ENCODE peak calls at places on chromosomes 2 and 18, in eight cellular contexts. V, M, Q, I, W, L, U and N are unnamed samples.

GRCh38 chr2:122754561-122754960 is 999.1 kb downstream of the TSN start:
- DNase-seq in V (no peak), M (no peak), Q (no peak), I (no peak), W (no peak), L (no peak), U (no peak), N (no peak)

GRCh38 chr2:50863856-50864255 is 168.1 kb downstream of the NRXN1 start:
- DNase-seq in V (no peak), M (no peak), Q (no peak), I (no peak), W (no peak), L (no peak), U (no peak), N (no peak)

GRCh38 chr2:201203916-201204654 is 21.1 kb downstream of the CASP10 start:
- DNase-seq in V (no peak), M (no peak), Q (peak), I (no peak), W (no peak), L (no peak), U (peak), N (no peak)

GRCh38 chr2:129112181-129112580 is 793.5 kb upstream of the HS6ST1 start:
- DNase-seq in V (no peak), M (no peak), Q (no peak), I (no peak), W (no peak), L (no peak), U (no peak), N (no peak)

GRCh38 chr2:16774980-16775963 is 109.6 kb upstream of the CYRIA start:
- DNase-seq in V (no peak), M (no peak), Q (peak), I (peak), W (peak), L (no peak), U (no peak), N (no peak)

GRCh38 chr2:239946570-239947311 is 78.4 kb downstream of the NDUFA10 start:
- DNase-seq in V (peak), M (peak), Q (no peak), I (no peak), W (peak), L (no peak), U (no peak), N (no peak)

GRCh38 chr18:37393945-37394609 is 171.5 kb downstream of the CELF4 start:
- DNase-seq in V (peak), M (peak), Q (peak), I (peak), W (peak), L (no peak), U (peak), N (peak)

GRCh38 chr18:35376393-35376741 is 770 bp downstream of the ZNF396 start:
- DNase-seq in V (peak), M (peak), Q (no peak), I (peak), W (peak), L (peak), U (no peak), N (peak)

GRCh38 chr18:24763765-24764548 is 303.5 kb downstream of the HRH4 start:
- DNase-seq in V (peak), M (no peak), Q (peak), I (no peak), W (no peak), L (no peak), U (peak), N (no peak)

GRCh38 chr2:239827511-239827865 is 197.7 kb downstream of the NDUFA10 start:
- DNase-seq in V (peak), M (no peak), Q (no peak), I (no peak), W (peak), L (no peak), U (no peak), N (no peak)

GRCh38 chr2:206011018-206011614 is 74.9 kb downstream of the INO80D start:
- DNase-seq in V (no peak), M (no peak), Q (no peak), I (no peak), W (no peak), L (no peak), U (no peak), N (no peak)

GRCh38 chr2:215728504-215729065 is 284.8 kb downstream of the MREG start:
- DNase-seq in V (no peak), M (no peak), Q (peak), I (no peak), W (no peak), L (no peak), U (peak), N (peak)

GRCh38 chr2:25982273-25982967 is at the start of gene KIF3C:
- DNase-seq in V (peak), M (peak), Q (peak), I (peak), W (peak), L (peak), U (peak), N (peak)

GRCh38 chr18:6021341-6022088 is 126.2 kb upstream of the TMEM200C start:
- DNase-seq in V (no peak), M (no peak), Q (no peak), I (no peak), W (no peak), L (no peak), U (no peak), N (no peak)

GRCh38 chr2:63632382-63632781 is 43.6 kb downstream of the MDH1 start:
- DNase-seq in V (no peak), M (no peak), Q (no peak), I (no peak), W (no peak), L (no peak), U (no peak), N (no peak)

GRCh38 chr18:28176933-28177827 is at the start of gene CDH2:
- DNase-seq in V (peak), M (peak), Q (peak), I (peak), W (peak), L (no peak), U (peak), N (no peak)

GRCh38 chr2:181683518-181684453 is 3.5 kb upstream of the NEUROD1 start:
- DNase-seq in V (no peak), M (peak), Q (peak), I (peak), W (peak), L (no peak), U (peak), N (no peak)

GRCh38 chr2:15238028-15238427 is 323.1 kb downstream of the NBAS start:
- DNase-seq in V (no peak), M (no peak), Q (no peak), I (no peak), W (no peak), L (no peak), U (no peak), N (no peak)

GRCh38 chr18:75168654-75169053 is 40.3 kb downstream of the PTGR3 start:
- DNase-seq in V (no peak), M (no peak), Q (no peak), I (no peak), W (no peak), L (no peak), U (peak), N (no peak)

GRCh38 chr2:4937550-4937949 is 754.6 kb upstream of the SOX11 start:
- DNase-seq in V (no peak), M (no peak), Q (no peak), I (no peak), W (peak), L (no peak), U (no peak), N (no peak)

GRCh38 chr18:51076503-51076902 is 46.5 kb downstream of the SMAD4 start:
- DNase-seq in V (no peak), M (no peak), Q (peak), I (no peak), W (no peak), L (no peak), U (peak), N (no peak)

GRCh38 chr2:40535891-40536290 is 84.0 kb upstream of the SLC8A1 start:
- DNase-seq in V (no peak), M (no peak), Q (no peak), I (no peak), W (no peak), L (no peak), U (no peak), N (no peak)

GRCh38 chr18:3067213-3068118 is 54.5 kb upstream of the LPIN2 start:
- DNase-seq in V (peak), M (no peak), Q (no peak), I (no peak), W (no peak), L (no peak), U (no peak), N (peak)

GRCh38 chr2:191245046-191245868 is at the start of gene MYO1B:
- DNase-seq in V (peak), M (peak), Q (peak), I (peak), W (peak), L (peak), U (peak), N (peak)

GRCh38 chr2:223681125-223681524 is 79.0 kb upstream of the SCG2 start:
- DNase-seq in V (no peak), M (no peak), Q (no peak), I (no peak), W (no peak), L (no peak), U (no peak), N (no peak)
- H3K4me3 ChIP-seq in V (no peak), M (no peak), Q (no peak), I (no peak), W (no peak), L (no peak), U (no peak), N (no peak)

DNA sequence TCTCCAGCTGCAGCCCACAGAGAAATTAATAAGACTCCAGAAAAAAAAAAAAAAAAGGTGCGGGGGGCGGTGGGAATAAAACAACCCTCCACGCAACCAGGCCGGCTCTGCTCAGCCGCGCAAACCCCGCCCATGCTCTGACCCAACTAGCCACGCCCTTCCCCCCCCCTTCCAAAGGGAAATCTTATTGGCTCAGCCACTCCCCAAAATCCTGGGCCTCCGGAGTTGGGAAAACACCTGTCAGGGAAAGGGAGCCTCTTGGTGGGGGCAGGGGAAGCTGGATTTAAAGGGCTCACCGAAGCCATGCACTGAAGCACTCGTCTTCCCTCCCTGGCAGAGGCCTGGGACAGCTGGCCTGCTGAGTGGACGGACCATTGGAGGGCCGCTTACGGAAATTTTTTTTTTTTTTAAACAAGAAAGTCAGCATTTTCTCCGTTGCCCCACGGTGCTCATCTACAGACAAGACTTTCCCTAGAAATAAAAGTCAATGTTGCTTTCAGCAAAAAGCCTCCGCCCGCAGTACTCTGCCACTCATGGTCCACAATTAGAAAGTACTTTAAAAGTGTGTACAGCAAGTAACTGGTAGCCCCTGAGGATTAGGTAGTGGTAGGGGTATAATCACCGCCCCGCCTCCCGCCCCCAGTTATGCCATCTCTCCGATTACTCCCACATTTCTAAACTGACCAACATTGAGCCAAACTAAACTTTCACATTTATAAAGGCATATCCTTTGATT is 711 bp upstream of the ERBB4 start:
- DNase-seq in V (peak), M (peak), Q (no peak), I (peak), W (peak), L (no peak), U (peak), N (peak)
- H3K4me3 ChIP-seq in V (peak), M (peak), Q (peak), I (peak), W (peak), L (no peak), U (peak), N (peak)

DNA sequence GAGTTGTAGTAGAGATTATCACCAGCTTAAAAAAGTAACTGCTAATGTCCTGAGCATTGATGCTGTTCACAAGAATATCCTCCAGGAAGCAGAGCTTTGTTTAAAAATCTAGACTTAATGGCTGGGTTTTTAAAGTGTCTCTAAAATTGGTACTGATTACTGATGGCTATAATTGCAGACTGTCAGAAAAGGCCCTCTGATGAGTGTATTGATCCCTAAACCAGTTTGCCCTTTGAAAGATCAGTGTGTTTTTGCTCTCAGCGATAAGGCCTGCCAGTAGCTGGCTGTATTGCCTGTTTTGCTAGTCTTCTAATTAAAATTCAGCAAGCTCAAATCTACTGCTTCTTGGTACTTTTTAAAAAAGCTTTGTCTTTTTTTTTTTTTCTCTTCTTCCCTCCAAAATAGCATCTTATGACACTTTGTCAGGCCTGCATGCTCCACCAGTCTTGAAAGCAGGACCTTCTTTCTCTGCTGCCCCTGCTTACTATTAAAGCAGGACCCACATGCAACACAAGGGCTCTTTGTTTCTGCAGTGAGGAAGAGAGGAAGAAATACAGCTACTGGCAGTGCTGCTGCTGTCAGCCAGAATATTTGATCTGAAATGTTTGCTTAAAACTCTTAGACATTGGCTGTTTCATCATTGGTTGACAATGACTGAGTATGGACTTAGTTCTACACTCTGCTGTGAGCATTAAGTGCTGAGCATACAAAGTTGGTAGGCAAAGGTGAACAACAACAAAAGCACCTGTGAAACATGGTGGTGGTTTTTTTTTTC is 1.8 kb downstream of the SEC11C start:
- DNase-seq in V (no peak), M (no peak), Q (no peak), I (no peak), W (no peak), L (no peak), U (no peak), N (peak)
- H3K4me3 ChIP-seq in V (no peak), M (peak), Q (no peak), I (peak), W (no peak), L (no peak), U (no peak), N (peak)

DNA sequence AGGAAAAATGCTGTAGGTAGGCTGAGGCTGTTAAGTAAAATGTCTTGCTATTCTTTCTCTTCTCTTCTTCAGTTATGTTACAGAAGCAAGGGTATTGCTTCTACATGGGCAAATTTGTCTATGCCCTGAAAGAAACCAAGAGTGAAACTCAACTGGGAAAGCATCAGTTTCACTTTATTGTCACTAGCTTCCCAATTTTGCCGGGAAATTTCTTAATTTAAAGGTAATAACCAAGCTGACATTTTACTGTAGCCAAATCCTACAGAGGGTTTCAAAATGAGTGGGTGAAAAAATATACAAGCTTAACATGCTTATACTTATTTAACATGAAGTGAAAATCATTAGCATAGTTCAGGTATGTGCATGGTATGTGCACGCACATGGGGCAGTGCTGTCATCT is 3.2 kb downstream of the TANK start:
- DNase-seq in V (no peak), M (no peak), Q (no peak), I (no peak), W (no peak), L (no peak), U (no peak), N (peak)
- H3K4me3 ChIP-seq in V (no peak), M (no peak), Q (no peak), I (no peak), W (no peak), L (no peak), U (no peak), N (peak)

GRCh38 chr2:119678021-119678656 is 862 bp upstream of the TMEM177 start:
- DNase-seq in V (no peak), M (no peak), Q (no peak), I (no peak), W (peak), L (peak), U (no peak), N (no peak)
- H3K4me3 ChIP-seq in V (no peak), M (peak), Q (no peak), I (no peak), W (no peak), L (peak), U (no peak), N (no peak)

DNA sequence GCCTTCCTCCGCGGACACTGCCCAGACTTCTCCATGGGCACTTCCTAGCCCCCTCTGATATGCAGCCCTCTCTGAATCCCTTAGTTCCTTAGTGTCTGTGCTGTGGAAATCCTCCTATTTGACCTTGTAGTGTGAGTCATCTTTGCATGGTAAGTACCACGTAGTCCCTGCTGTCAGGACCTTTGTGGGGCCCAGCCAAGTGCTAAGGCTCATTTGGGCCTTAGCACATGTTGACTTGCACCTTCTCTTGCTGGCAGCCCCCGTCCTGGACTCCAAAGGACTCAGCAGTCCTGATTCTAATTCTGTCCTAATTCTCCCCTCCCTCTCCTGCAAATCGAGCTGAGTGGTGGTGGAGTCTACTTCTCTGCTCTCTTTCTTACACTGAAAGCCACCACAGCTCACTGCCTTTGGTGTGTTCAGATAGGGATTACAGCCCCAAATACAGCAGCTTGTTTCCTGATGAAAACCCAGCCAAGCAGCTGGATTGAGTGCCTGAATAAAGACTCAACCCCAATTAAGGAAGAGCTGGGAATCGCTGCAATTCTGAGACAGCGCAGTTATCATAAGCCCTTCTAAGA is 215.4 kb upstream of the TNP1 start:
- DNase-seq in V (peak), M (no peak), Q (peak), I (no peak), W (no peak), L (no peak), U (peak), N (no peak)
- H3K4me3 ChIP-seq in V (no peak), M (no peak), Q (no peak), I (no peak), W (no peak), L (no peak), U (no peak), N (no peak)

GRCh38 chr2:3465328-3465727 is 54.0 kb downstream of the ADI1 start:
- DNase-seq in V (no peak), M (peak), Q (peak), I (no peak), W (no peak), L (no peak), U (no peak), N (no peak)

GRCh38 chr2:3463914-3464313 is 55.4 kb downstream of the ADI1 start:
- DNase-seq in V (no peak), M (peak), Q (no peak), I (no peak), W (no peak), L (no peak), U (no peak), N (no peak)

GRCh38 chr2:3463156-3463835 is 56.0 kb downstream of the ADI1 start:
- DNase-seq in V (peak), M (peak), Q (no peak), I (no peak), W (peak), L (no peak), U (no peak), N (no peak)

GRCh38 chr2:3465844-3466481 is 53.4 kb downstream of the ADI1 start:
- DNase-seq in V (no peak), M (peak), Q (peak), I (no peak), W (no peak), L (no peak), U (peak), N (no peak)

GRCh38 chr2:3464401-3465005 is 54.8 kb downstream of the ADI1 start:
- DNase-seq in V (no peak), M (peak), Q (no peak), I (no peak), W (no peak), L (no peak), U (no peak), N (no peak)
- H3K4me3 ChIP-seq in V (no peak), M (no peak), Q (no peak), I (no peak), W (no peak), L (no peak), U (no peak), N (no peak)

GRCh38 chr2:113175736-113176695 is 2.2 kb downstream of the PSD4 start:
- DNase-seq in V (no peak), M (no peak), Q (no peak), I (no peak), W (no peak), L (no peak), U (no peak), N (peak)
- H3K4me3 ChIP-seq in V (no peak), M (no peak), Q (no peak), I (no peak), W (no peak), L (peak), U (no peak), N (peak)